ENCODE peak calls at places on chromosome 13, in nine cellular contexts. R is NCI-H1436; X is epithelial cell of esophagus; Q is mesothelial cell of epicardium; U is stimulated activated CD4-positive, alpha-beta T cell treated with anti-CD3 and anti-CD28 coated beads, Interleukin-15, amount 100 ng/mL, for 48 hours; Z is stimulated activated CD8-positive, alpha-beta memory T cell treated with anti-CD3 and anti-CD28 coated beads, Interleukin-2, amount 100 ng/mL, for 1 hour; T is IMR-90; K is uterus; W is ACHN. L is an unnamed sample.

GRCh38 chr13:21138561-21138960 is 37.8 kb downstream of the SKA3 start:
- DNase-seq in W (no peak), U (no peak), Z (no peak), Q (no peak), T (no peak), K (no peak), R (no peak), X (peak; percentile 4), L (no peak)

GRCh38 chr13:51895906-51896888 is 34.4 kb downstream of the CCDC70 start:
- DNase-seq in Q (no peak), R (no peak), U (peak; percentile 7), X (peak; percentile 58), T (peak; percentile 61), Z (no peak), W (peak; percentile 48), K (no peak), L (peak; percentile 2)

GRCh38 chr13:29065142-29065541 is 245.0 kb downstream of the MTUS2 start:
- DNase-seq in U (no peak), Z (no peak), Q (no peak), W (no peak), R (no peak), T (no peak), K (no peak), X (no peak), L (no peak)

GRCh38 chr13:30339721-30340366 is 32.5 kb upstream of the KATNAL1 start:
- DNase-seq in T (no peak), Q (no peak), K (peak; percentile 60), X (no peak), R (no peak), W (no peak), U (no peak), Z (no peak), L (no peak)

GRCh38 chr13:43293986-43294880 is 270.8 kb downstream of the DNAJC15 start:
- DNase-seq in Q (no peak), X (no peak), U (no peak), R (no peak), W (no peak), T (peak; percentile 43), K (no peak), Z (no peak), L (no peak)

GRCh38 chr13:28685892-28686291 is 27.0 kb downstream of the POMP start:
- DNase-seq in Q (no peak), U (no peak), R (no peak), T (no peak), Z (no peak), W (no peak), X (no peak), K (no peak), L (no peak)

GRCh38 chr13:80131204-80131603 is 209.7 kb downstream of the SPRY2 start:
- DNase-seq in X (no peak), K (peak; percentile 39), Z (no peak), U (no peak), T (peak; percentile 46), R (no peak), Q (no peak), W (peak; percentile 70), L (no peak)

GRCh38 chr13:28492527-28493367 is 2.2 kb downstream of the FLT1 start:
- DNase-seq in U (peak; percentile 46), K (no peak), Q (no peak), Z (no peak), W (no peak), R (no peak), T (no peak), X (no peak), L (no peak)

GRCh38 chr13:25744176-25744575 is 307.6 kb downstream of the SHISA2 start:
- DNase-seq in U (no peak), X (no peak), Z (no peak), R (no peak), W (no peak), T (no peak), K (no peak), Q (no peak), L (no peak)

GRCh38 chr13:43270043-43270830 is 246.9 kb downstream of the DNAJC15 start:
- DNase-seq in Z (no peak), W (no peak), Q (no peak), R (no peak), X (no peak), T (peak; percentile 34), U (no peak), K (no peak), L (no peak)

GRCh38 chr13:47038196-47038595 is 141.3 kb upstream of the HTR2A start:
- DNase-seq in Z (no peak), T (peak; percentile 31), U (no peak), R (no peak), K (no peak), Q (no peak), X (no peak), W (no peak), L (no peak)

GRCh38 chr13:46983881-46984280 is 87.0 kb upstream of the HTR2A start:
- DNase-seq in T (peak; percentile 76), Z (no peak), X (peak; percentile 90), U (no peak), W (no peak), R (no peak), K (no peak), Q (no peak), L (no peak)

GRCh38 chr13:112803422-112803821 is 113.6 kb downstream of the ATP11A start:
- DNase-seq in U (no peak), W (no peak), K (no peak), Q (no peak), Z (no peak), X (no peak), R (no peak), T (no peak), L (no peak)

GRCh38 chr13:33409673-33410072 is 124.1 kb upstream of the STARD13 start:
- DNase-seq in K (no peak), R (no peak), Q (no peak), T (no peak), W (no peak), X (no peak), U (no peak), Z (no peak), L (no peak)

GRCh38 chr13:95296326-95296939 is 4.8 kb downstream of the ABCC4 start:
- DNase-seq in Q (no peak), U (no peak), K (no peak), Z (no peak), X (peak; percentile 32), T (no peak), W (peak; percentile 40), R (no peak), L (no peak)

GRCh38 chr13:46369506-46370268 is 17.4 kb downstream of the RUBCNL start:
- DNase-seq in U (no peak), R (no peak), Z (no peak), Q (no peak), X (peak; percentile 18), T (peak; percentile 68), K (no peak), W (no peak), L (no peak)

GRCh38 chr13:78192721-78193120 is 274.1 kb upstream of the EDNRB start:
- DNase-seq in X (peak; percentile 25), U (no peak), T (peak; percentile 79), R (no peak), K (no peak), Z (no peak), W (no peak), Q (no peak), L (no peak)

GRCh38 chr13:31909889-31910551 is 121.6 kb upstream of the FRY start:
- DNase-seq in W (peak; percentile 54), R (peak; percentile 23), K (peak; percentile 41), X (peak; percentile 72), Q (peak; percentile 37), T (peak; percentile 70), Z (peak; percentile 32), U (no peak), L (peak; percentile 35)

GRCh38 chr13:65638572-65639168 is 1591.5 kb downstream of the PCDH9 start:
- DNase-seq in T (peak; percentile 63), W (peak; percentile 45), X (peak; percentile 57), Q (no peak), Z (no peak), R (peak; percentile 9), U (no peak), K (no peak), L (no peak)

GRCh38 chr13:44403720-44404063 is 30.1 kb downstream of the SERP2 start:
- DNase-seq in T (no peak), Z (no peak), X (peak; percentile 30), W (no peak), Q (no peak), K (no peak), U (no peak), R (no peak), L (no peak)

GRCh38 chr13:27005556-27005955 is 166.1 kb downstream of the USP12 start:
- DNase-seq in R (no peak), T (no peak), U (no peak), Q (no peak), W (no peak), Z (no peak), K (no peak), X (no peak), L (no peak)

GRCh38 chr13:108594153-108594552 is 35.3 kb upstream of the MYO16 start:
- DNase-seq in W (no peak), R (no peak), Q (no peak), X (no peak), T (no peak), K (no peak), Z (no peak), U (no peak), L (no peak)

GRCh38 chr13:67803118-67803517 is 573.0 kb upstream of the PCDH9 start:
- DNase-seq in X (no peak), Q (no peak), K (no peak), T (no peak), U (no peak), W (no peak), Z (no peak), R (peak; percentile 16), L (no peak)

GRCh38 chr13:76036176-76036575 is 400.0 kb downstream of the LMO7 start:
- DNase-seq in X (no peak), K (no peak), R (no peak), Q (no peak), W (no peak), T (peak; percentile 20), Z (no peak), U (no peak), L (no peak)

GRCh38 chr13:108227651-108228272 is 9.6 kb downstream of the ABHD13 start:
- DNase-seq in X (peak; percentile 47), W (peak; percentile 27), T (peak; percentile 52), R (no peak), Z (no peak), K (no peak), Q (no peak), U (no peak), L (no peak)

GRCh38 chr13:39945226-39945625 is 289.8 kb downstream of the COG6 start:
- DNase-seq in Q (no peak), T (no peak), W (no peak), X (peak; percentile 7), R (no peak), Z (no peak), U (no peak), K (no peak), L (no peak)

GRCh38 chr13:79469608-79470007 is 11.3 kb upstream of the NDFIP2 start:
- DNase-seq in W (no peak), X (no peak), K (no peak), R (no peak), U (no peak), Q (no peak), Z (no peak), T (no peak), L (no peak)

GRCh38 chr13:22278336-22278929 is 607.6 kb downstream of the FGF9 start:
- DNase-seq in T (peak; percentile 63), K (peak; percentile 27), R (peak; percentile 6), U (peak; percentile 14), W (peak; percentile 22), Q (no peak), X (peak; percentile 38), Z (peak; percentile 31), L (no peak)

GRCh38 chr13:28792992-28793391 is 27.1 kb upstream of the MTUS2 start:
- DNase-seq in X (no peak), W (no peak), U (no peak), K (no peak), Q (no peak), Z (no peak), R (no peak), T (peak; percentile 79), L (no peak)

GRCh38 chr13:44274838-44275237 is 98.8 kb upstream of the SERP2 start:
- DNase-seq in U (no peak), Z (no peak), Q (no peak), R (no peak), W (peak; percentile 20), X (no peak), T (peak; percentile 39), K (no peak), L (no peak)

GRCh38 chr13:110712081-110712848 is 1.2 kb upstream of the ING1 start:
- DNase-seq in X (peak; percentile 84), Q (peak; percentile 71), K (peak; percentile 85), R (peak; percentile 87), W (peak; percentile 79), T (peak; percentile 73), Z (peak; percentile 78), U (peak; percentile 73), L (peak; percentile 88)